ENCODE peak calls at places on chromosomes 1 and 21, in nine cellular contexts. One of them, this sample, is unnamed.

GRCh38 chr1:18653375-18653774 is 22.7 kb downstream of the PAX7 start:
- DNase-seq in NCI-H1694 treated with DMSO at 0.1 percent for 48 hours: no peak
- DNase-seq in endothelial cell: no peak
- DNase-seq in activated effector memory CD4-positive, alpha-beta T cell treated with anti-CD3 and anti-CD28 coated beads, Interleukin-2, amount 50 U/mL, for 16 hours: no peak
- DNase-seq in NCI-H1092: no peak
- DNase-seq in CD4-positive, alpha-beta memory T cell: no peak
- DNase-seq in activated naive CD4-positive, alpha-beta T cell treated with anti-CD3 and anti-CD28 coated beads, Interleukin-2, amount 10 ng/mL, durations not matched to agents 7 days and 5 days: peak
- DNase-seq in anterior cingulate cortex: no peak
- DNase-seq in upper lobe of right lung: no peak
- DNase-seq in this sample: no peak

GRCh38 chr1:161089251-161089924 is at the start of gene NECTIN4:
- DNase-seq in NCI-H1694 treated with DMSO at 0.1 percent for 48 hours: no peak
- DNase-seq in NCI-H1092: no peak
- DNase-seq in anterior cingulate cortex: no peak
- DNase-seq in endothelial cell: no peak
- DNase-seq in upper lobe of right lung: peak
- DNase-seq in CD4-positive, alpha-beta memory T cell: no peak
- DNase-seq in activated effector memory CD4-positive, alpha-beta T cell treated with anti-CD3 and anti-CD28 coated beads, Interleukin-2, amount 50 U/mL, for 16 hours: no peak
- DNase-seq in activated naive CD4-positive, alpha-beta T cell treated with anti-CD3 and anti-CD28 coated beads, Interleukin-2, amount 10 ng/mL, durations not matched to agents 7 days and 5 days: no peak
- DNase-seq in this sample: no peak

GRCh38 chr1:246355421-246356230 is 151.5 kb downstream of the SMYD3 start:
- DNase-seq in upper lobe of right lung: no peak
- DNase-seq in NCI-H1694 treated with DMSO at 0.1 percent for 48 hours: no peak
- DNase-seq in activated naive CD4-positive, alpha-beta T cell treated with anti-CD3 and anti-CD28 coated beads, Interleukin-2, amount 10 ng/mL, durations not matched to agents 7 days and 5 days: no peak
- DNase-seq in NCI-H1092: no peak
- DNase-seq in CD4-positive, alpha-beta memory T cell: no peak
- DNase-seq in endothelial cell: no peak
- DNase-seq in anterior cingulate cortex: no peak
- DNase-seq in activated effector memory CD4-positive, alpha-beta T cell treated with anti-CD3 and anti-CD28 coated beads, Interleukin-2, amount 50 U/mL, for 16 hours: no peak
- DNase-seq in this sample: no peak

GRCh38 chr1:198042168-198042567 is 114.6 kb upstream of the NEK7 start:
- DNase-seq in activated naive CD4-positive, alpha-beta T cell treated with anti-CD3 and anti-CD28 coated beads, Interleukin-2, amount 10 ng/mL, durations not matched to agents 7 days and 5 days: no peak
- DNase-seq in anterior cingulate cortex: no peak
- DNase-seq in activated effector memory CD4-positive, alpha-beta T cell treated with anti-CD3 and anti-CD28 coated beads, Interleukin-2, amount 50 U/mL, for 16 hours: no peak
- DNase-seq in CD4-positive, alpha-beta memory T cell: no peak
- DNase-seq in NCI-H1694 treated with DMSO at 0.1 percent for 48 hours: no peak
- DNase-seq in NCI-H1092: no peak
- DNase-seq in endothelial cell: no peak
- DNase-seq in upper lobe of right lung: no peak
- DNase-seq in this sample: no peak

GRCh38 chr1:183346276-183346732 is 71.9 kb downstream of the NMNAT2 start:
- DNase-seq in NCI-H1092: no peak
- DNase-seq in CD4-positive, alpha-beta memory T cell: no peak
- DNase-seq in endothelial cell: no peak
- DNase-seq in NCI-H1694 treated with DMSO at 0.1 percent for 48 hours: no peak
- DNase-seq in activated effector memory CD4-positive, alpha-beta T cell treated with anti-CD3 and anti-CD28 coated beads, Interleukin-2, amount 50 U/mL, for 16 hours: no peak
- DNase-seq in activated naive CD4-positive, alpha-beta T cell treated with anti-CD3 and anti-CD28 coated beads, Interleukin-2, amount 10 ng/mL, durations not matched to agents 7 days and 5 days: no peak
- DNase-seq in upper lobe of right lung: no peak
- DNase-seq in anterior cingulate cortex: no peak
- DNase-seq in this sample: no peak

GRCh38 chr1:206021796-206022365 is 1.8 kb downstream of the CTSE start:
- DNase-seq in activated effector memory CD4-positive, alpha-beta T cell treated with anti-CD3 and anti-CD28 coated beads, Interleukin-2, amount 50 U/mL, for 16 hours: no peak
- DNase-seq in activated naive CD4-positive, alpha-beta T cell treated with anti-CD3 and anti-CD28 coated beads, Interleukin-2, amount 10 ng/mL, durations not matched to agents 7 days and 5 days: no peak
- DNase-seq in NCI-H1694 treated with DMSO at 0.1 percent for 48 hours: no peak
- DNase-seq in NCI-H1092: no peak
- DNase-seq in endothelial cell: no peak
- DNase-seq in CD4-positive, alpha-beta memory T cell: no peak
- DNase-seq in anterior cingulate cortex: no peak
- DNase-seq in upper lobe of right lung: no peak
- DNase-seq in this sample: no peak

GRCh38 chr1:22749503-22749902 is 38.9 kb downstream of the EPHB2 start:
- DNase-seq in activated naive CD4-positive, alpha-beta T cell treated with anti-CD3 and anti-CD28 coated beads, Interleukin-2, amount 10 ng/mL, durations not matched to agents 7 days and 5 days: no peak
- DNase-seq in CD4-positive, alpha-beta memory T cell: no peak
- DNase-seq in upper lobe of right lung: no peak
- DNase-seq in anterior cingulate cortex: no peak
- DNase-seq in endothelial cell: no peak
- DNase-seq in NCI-H1694 treated with DMSO at 0.1 percent for 48 hours: no peak
- DNase-seq in NCI-H1092: no peak
- DNase-seq in activated effector memory CD4-positive, alpha-beta T cell treated with anti-CD3 and anti-CD28 coated beads, Interleukin-2, amount 50 U/mL, for 16 hours: no peak
- DNase-seq in this sample: no peak

GRCh38 chr1:94769551-94769950 is 50.6 kb upstream of the SLC44A3 start:
- DNase-seq in endothelial cell: no peak
- DNase-seq in NCI-H1092: no peak
- DNase-seq in anterior cingulate cortex: no peak
- DNase-seq in NCI-H1694 treated with DMSO at 0.1 percent for 48 hours: no peak
- DNase-seq in upper lobe of right lung: no peak
- DNase-seq in activated naive CD4-positive, alpha-beta T cell treated with anti-CD3 and anti-CD28 coated beads, Interleukin-2, amount 10 ng/mL, durations not matched to agents 7 days and 5 days: no peak
- DNase-seq in CD4-positive, alpha-beta memory T cell: no peak
- DNase-seq in activated effector memory CD4-positive, alpha-beta T cell treated with anti-CD3 and anti-CD28 coated beads, Interleukin-2, amount 50 U/mL, for 16 hours: no peak
- DNase-seq in this sample: no peak

GRCh38 chr1:223700942-223701637 is 11.2 kb upstream of the CAPN2 start:
- DNase-seq in anterior cingulate cortex: no peak
- DNase-seq in activated naive CD4-positive, alpha-beta T cell treated with anti-CD3 and anti-CD28 coated beads, Interleukin-2, amount 10 ng/mL, durations not matched to agents 7 days and 5 days: no peak
- DNase-seq in upper lobe of right lung: peak
- DNase-seq in endothelial cell: no peak
- DNase-seq in NCI-H1694 treated with DMSO at 0.1 percent for 48 hours: no peak
- DNase-seq in NCI-H1092: no peak
- DNase-seq in CD4-positive, alpha-beta memory T cell: no peak
- DNase-seq in activated effector memory CD4-positive, alpha-beta T cell treated with anti-CD3 and anti-CD28 coated beads, Interleukin-2, amount 50 U/mL, for 16 hours: no peak
- DNase-seq in this sample: no peak

GRCh38 chr21:35208117-35208516 is 159.0 kb upstream of the RUNX1 start:
- DNase-seq in endothelial cell: no peak
- DNase-seq in CD4-positive, alpha-beta memory T cell: no peak
- DNase-seq in anterior cingulate cortex: no peak
- DNase-seq in upper lobe of right lung: no peak
- DNase-seq in activated naive CD4-positive, alpha-beta T cell treated with anti-CD3 and anti-CD28 coated beads, Interleukin-2, amount 10 ng/mL, durations not matched to agents 7 days and 5 days: no peak
- DNase-seq in activated effector memory CD4-positive, alpha-beta T cell treated with anti-CD3 and anti-CD28 coated beads, Interleukin-2, amount 50 U/mL, for 16 hours: no peak
- DNase-seq in NCI-H1092: no peak
- DNase-seq in NCI-H1694 treated with DMSO at 0.1 percent for 48 hours: no peak
- DNase-seq in this sample: no peak

This sample was measured in NCI-H774.